ENCODE peak calls at places on chromosomes 11 and 22, in four cellular contexts. One of them, this sample, is unnamed.

GRCh38 chr11:117986981-117987495 is 844 bp downstream of the IL10RA start:
- DNase-seq in activated naive CD4-positive, alpha-beta T cell: peak
- DNase-seq in AG04450: no peak
- DNase-seq in stimulated activated CD8-positive, alpha-beta memory T cell treated with anti-CD3 and anti-CD28 coated beads, Interleukin-2, amount 100 ng/mL, for 1 hour: no peak
- DNase-seq in this sample: no peak

GRCh38 chr11:46099973-46100335 is 21.3 kb downstream of the PHF21A start:
- DNase-seq in AG04450: no peak
- DNase-seq in activated naive CD4-positive, alpha-beta T cell: no peak
- DNase-seq in stimulated activated CD8-positive, alpha-beta memory T cell treated with anti-CD3 and anti-CD28 coated beads, Interleukin-2, amount 100 ng/mL, for 1 hour: no peak
- DNase-seq in this sample: no peak

GRCh38 chr11:61503135-61503770 is 5.3 kb upstream of the LRRC10B start:
- DNase-seq in stimulated activated CD8-positive, alpha-beta memory T cell treated with anti-CD3 and anti-CD28 coated beads, Interleukin-2, amount 100 ng/mL, for 1 hour: no peak
- DNase-seq in activated naive CD4-positive, alpha-beta T cell: no peak
- DNase-seq in AG04450: no peak
- DNase-seq in this sample: no peak

GRCh38 chr11:30016588-30017363 is at the start of gene KCNA4:
- DNase-seq in stimulated activated CD8-positive, alpha-beta memory T cell treated with anti-CD3 and anti-CD28 coated beads, Interleukin-2, amount 100 ng/mL, for 1 hour: no peak
- DNase-seq in activated naive CD4-positive, alpha-beta T cell: no peak
- DNase-seq in AG04450: no peak
- DNase-seq in this sample: no peak

GRCh38 chr11:86592047-86592564 is 80.3 kb downstream of the ME3 start:
- DNase-seq in stimulated activated CD8-positive, alpha-beta memory T cell treated with anti-CD3 and anti-CD28 coated beads, Interleukin-2, amount 100 ng/mL, for 1 hour: no peak
- DNase-seq in AG04450: no peak
- DNase-seq in activated naive CD4-positive, alpha-beta T cell: no peak
- DNase-seq in this sample: no peak

GRCh38 chr11:35605691-35606090 is 12.6 kb upstream of the FJX1 start:
- DNase-seq in activated naive CD4-positive, alpha-beta T cell: no peak
- DNase-seq in AG04450: no peak
- DNase-seq in stimulated activated CD8-positive, alpha-beta memory T cell treated with anti-CD3 and anti-CD28 coated beads, Interleukin-2, amount 100 ng/mL, for 1 hour: no peak
- DNase-seq in this sample: no peak

GRCh38 chr11:22976146-22976545 is 115.9 kb upstream of the CCDC179 start:
- DNase-seq in stimulated activated CD8-positive, alpha-beta memory T cell treated with anti-CD3 and anti-CD28 coated beads, Interleukin-2, amount 100 ng/mL, for 1 hour: no peak
- DNase-seq in AG04450: peak
- DNase-seq in activated naive CD4-positive, alpha-beta T cell: no peak
- DNase-seq in this sample: peak

GRCh38 chr22:47138898-47139789 is 376.7 kb downstream of the TBC1D22A start:
- DNase-seq in stimulated activated CD8-positive, alpha-beta memory T cell treated with anti-CD3 and anti-CD28 coated beads, Interleukin-2, amount 100 ng/mL, for 1 hour: no peak
- DNase-seq in AG04450: no peak
- DNase-seq in activated naive CD4-positive, alpha-beta T cell: no peak
- DNase-seq in this sample: no peak

GRCh38 chr22:21000215-21000986 is 1.5 kb downstream of the THAP7 start:
- DNase-seq in activated naive CD4-positive, alpha-beta T cell: no peak
- DNase-seq in AG04450: no peak
- DNase-seq in stimulated activated CD8-positive, alpha-beta memory T cell treated with anti-CD3 and anti-CD28 coated beads, Interleukin-2, amount 100 ng/mL, for 1 hour: no peak
- DNase-seq in this sample: no peak

GRCh38 chr11:92738281-92738680 is 231.2 kb upstream of the MTNR1B start:
- DNase-seq in activated naive CD4-positive, alpha-beta T cell: no peak
- DNase-seq in AG04450: no peak
- DNase-seq in stimulated activated CD8-positive, alpha-beta memory T cell treated with anti-CD3 and anti-CD28 coated beads, Interleukin-2, amount 100 ng/mL, for 1 hour: no peak
- DNase-seq in this sample: no peak

GRCh38 chr11:112179601-112180000 is 4.3 kb downstream of the BCO2 start:
- DNase-seq in activated naive CD4-positive, alpha-beta T cell: no peak
- DNase-seq in AG04450: no peak
- DNase-seq in stimulated activated CD8-positive, alpha-beta memory T cell treated with anti-CD3 and anti-CD28 coated beads, Interleukin-2, amount 100 ng/mL, for 1 hour: no peak
- DNase-seq in this sample: no peak